ENCODE peak calls at places on chromosomes 3 and 15, in four cellular contexts. Y, O, G and M are unnamed samples.

GRCh38 chr3:192566706-192567290 is 160.5 kb downstream of the FGF12 start:
- DNase-seq in Y (peak), O (peak), G (peak), M (peak)

GRCh38 chr3:7504886-7505775 is 644.2 kb downstream of the GRM7 start:
- DNase-seq in Y (no peak), O (no peak), G (no peak), M (no peak)

GRCh38 chr3:40313975-40314860 is 4.7 kb downstream of the EIF1B start:
- DNase-seq in Y (no peak), O (no peak), G (no peak), M (no peak)

GRCh38 chr15:88835646-88836045 is 32.4 kb downstream of the ACAN start:
- DNase-seq in Y (no peak), O (no peak), G (no peak), M (no peak)

GRCh38 chr15:60407406-60407805 is 9.6 kb upstream of the ANXA2 start:
- DNase-seq in Y (no peak), O (no peak), G (no peak), M (no peak)

GRCh38 chr3:127787071-127787490 is 35.2 kb downstream of the MGLL start:
- DNase-seq in Y (no peak), O (no peak), G (no peak), M (no peak)

GRCh38 chr3:101944308-101944707 is 95.0 kb downstream of the NFKBIZ start:
- DNase-seq in Y (no peak), O (no peak), G (no peak), M (no peak)

GRCh38 chr3:35201221-35201620 is 438.1 kb upstream of the ARPP21 start:
- DNase-seq in Y (no peak), O (no peak), G (no peak), M (no peak)

GRCh38 chr15:70164910-70165791 is 67.4 kb upstream of the TLE3 start:
- DNase-seq in Y (no peak), O (no peak), G (no peak), M (no peak)

GRCh38 chr3:170493712-170494182 is 75.1 kb downstream of the CLDN11 start:
- DNase-seq in Y (no peak), O (no peak), G (no peak), M (no peak)

GRCh38 chr3:154862265-154862664 is 217.9 kb upstream of the MME start:
- DNase-seq in Y (no peak), O (no peak), G (no peak), M (no peak)

GRCh38 chr3:169907944-169908343 is 3.4 kb upstream of the SAMD7 start:
- DNase-seq in Y (no peak), O (no peak), G (no peak), M (no peak)